ENCODE peak calls at places on chromosomes 12 and 14, in six cellular contexts. I is endothelial cell of umbilical vein, P is GM23338, U is DND-41, L is PC-3, A is fibroblast of lung. G is an unnamed sample.

GRCh38 chr14:32382704-32383103 is 53.6 kb downstream of the AKAP6 start:
- DNase-seq in L (peak), P (peak), A (peak), I (no peak), U (no peak), G (peak)

GRCh38 chr12:116784238-116784612 is 46.1 kb downstream of the RNFT2 start:
- DNase-seq in P (peak), U (no peak), A (no peak), I (no peak), L (peak), G (peak)

GRCh38 chr12:115467531-115467930 is 783.6 kb upstream of the TBX3 start:
- DNase-seq in U (no peak), P (no peak), A (no peak), I (no peak), L (peak), G (no peak)

GRCh38 chr12:130463259-130463658 is 125.6 kb downstream of the PIWIL1 start:
- DNase-seq in A (no peak), U (no peak), L (no peak), P (no peak), I (no peak), G (no peak)

GRCh38 chr12:20368653-20369163 is 371 bp downstream of the PDE3A start:
- DNase-seq in U (no peak), I (peak), P (peak), L (no peak), A (peak), G (peak)

GRCh38 chr12:53552346-53553327 is 45.4 kb upstream of the NPFF start:
- DNase-seq in A (no peak), L (no peak), P (no peak), U (no peak), I (no peak), G (no peak)

GRCh38 chr12:57191410-57191809 is 25.2 kb upstream of the NXPH4 start:
- DNase-seq in A (no peak), I (no peak), U (no peak), L (no peak), P (no peak), G (no peak)

GRCh38 chr12:177336-177979 is 36.5 kb downstream of the SLC6A12 start:
- DNase-seq in L (no peak), U (no peak), P (no peak), A (no peak), I (no peak), G (no peak)

GRCh38 chr12:120980800-120981368 is 2.5 kb downstream of the HNF1A start:
- DNase-seq in P (peak), A (no peak), I (no peak), L (no peak), U (no peak), G (no peak)

GRCh38 chr12:29783773-29784666 is at the start of gene TMTC1:
- DNase-seq in L (peak), I (peak), A (peak), P (peak), U (no peak), G (peak)

GRCh38 chr14:28785096-28785952 is 18.7 kb downstream of the FOXG1 start:
- DNase-seq in U (no peak), A (no peak), P (peak), I (no peak), L (no peak), G (peak)

GRCh38 chr12:2547273-2548044 is 247.3 kb upstream of the FKBP4 start:
- DNase-seq in U (no peak), L (no peak), I (no peak), P (no peak), A (no peak), G (no peak)

GRCh38 chr12:79844693-79845092 is 90.2 kb downstream of the PPP1R12A start:
- DNase-seq in I (peak), P (peak), L (peak), U (no peak), A (peak), G (no peak)

GRCh38 chr12:91094957-91095356 is 16.3 kb downstream of the LUM start:
- DNase-seq in P (no peak), A (no peak), I (no peak), L (no peak), U (no peak), G (no peak)

GRCh38 chr12:83465632-83466031 is 778.9 kb downstream of the TMTC2 start:
- DNase-seq in U (no peak), P (no peak), L (no peak), A (no peak), I (no peak), G (no peak)

GRCh38 chr12:60264094-60264493 is 668.3 kb downstream of the SLC16A7 start:
- DNase-seq in I (no peak), U (no peak), P (no peak), A (no peak), L (no peak), G (no peak)

GRCh38 chr14:102986810-102987579 is 64.5 kb downstream of the AMN start:
- DNase-seq in A (peak), U (no peak), L (peak), I (peak), P (no peak), G (no peak)

GRCh38 chr12:569803-570236 is 93.4 kb downstream of the NINJ2 start:
- DNase-seq in P (peak), I (peak), L (peak), A (peak), U (peak), G (peak)

GRCh38 chr14:51464411-51464810 is 187.3 kb upstream of the FRMD6 start:
- DNase-seq in I (no peak), L (no peak), P (no peak), U (no peak), A (no peak), G (no peak)

GRCh38 chr14:64878775-64879634 is 702 bp downstream of the SPTB start:
- DNase-seq in L (no peak), U (no peak), P (peak), A (no peak), I (no peak), G (no peak)
- TF ChIP-seq EZH2 in L (no peak), U (no peak), P (no peak), A (peak), I (peak), G (no peak)

DNA sequence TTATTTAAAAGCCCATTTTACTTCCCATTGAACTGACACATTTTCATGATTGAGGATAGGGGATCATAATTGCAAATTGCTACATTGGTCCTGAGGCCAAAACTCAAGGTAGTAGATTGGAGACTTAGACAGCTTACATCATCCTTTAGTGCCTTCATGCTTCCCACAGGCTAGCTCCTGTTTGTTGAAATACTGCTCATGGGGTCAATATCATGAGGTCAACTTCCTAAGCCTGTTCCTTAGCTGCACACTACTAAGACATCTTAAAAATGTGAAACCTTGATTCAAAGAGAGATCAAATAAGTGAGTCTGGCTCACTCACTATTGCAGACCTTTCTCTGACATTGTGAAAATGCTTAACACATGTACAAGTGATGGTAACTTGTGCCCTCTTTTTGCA is 113.0 kb downstream of the TBC1D30 start:
- DNase-seq in L (no peak), P (no peak), U (no peak), A (no peak), I (no peak), G (no peak)
- TF ChIP-seq EZH2 in L (no peak), P (no peak), U (no peak), A (no peak), I (no peak), G (no peak)

GRCh38 chr12:49336645-49337584 is at the start of gene C1QL4:
- DNase-seq in U (peak), I (peak), A (peak), L (peak), P (peak), G (peak)
- TF ChIP-seq EZH2 in U (no peak), I (peak), A (peak), L (no peak), P (peak), G (no peak)

GRCh38 chr14:73623504-73623903 is 11.2 kb downstream of the ACOT6 start:
- DNase-seq in U (no peak), L (no peak), A (no peak), I (no peak), P (peak), G (no peak)
- TF ChIP-seq EZH2 in U (no peak), L (no peak), A (no peak), I (no peak), P (no peak), G (no peak)

GRCh38 chr12:49539406-49540228 is 787 bp downstream of the KCNH3 start:
- DNase-seq in I (no peak), P (no peak), U (no peak), A (no peak), L (no peak), G (no peak)

GRCh38 chr12:49538740-49539403 is at the start of gene KCNH3:
- DNase-seq in A (peak), I (peak), U (peak), L (peak), P (peak), G (peak)

GRCh38 chr12:49536526-49537195 is 2.2 kb upstream of the KCNH3 start:
- DNase-seq in U (no peak), P (no peak), I (no peak), L (no peak), A (no peak), G (no peak)

GRCh38 chr12:49537231-49537708 is 1.6 kb upstream of the KCNH3 start:
- DNase-seq in U (no peak), L (no peak), I (no peak), A (no peak), P (peak), G (no peak)

GRCh38 chr12:49537709-49538601 is 875 bp upstream of the KCNH3 start:
- DNase-seq in I (no peak), L (peak), U (no peak), P (peak), A (no peak), G (peak)
- TF ChIP-seq EZH2 in I (peak), L (peak), U (peak), P (peak), A (peak), G (no peak)